ENCODE peak calls at places on chromosomes 3 and 15, in eight cellular contexts. Y is myocyte, P is tibial artery, S is colonic mucosa, U is lower lobe of right lung, Z is lower leg skin, N is cardiac muscle cell, D is AG04449. Q is an unnamed sample.

GRCh38 chr15:61275901-61276300 is 46.8 kb upstream of the RORA start:
- DNase-seq in Y (no peak), P (no peak), S (no peak), U (no peak), Z (no peak), N (no peak), D (no peak), Q (no peak)

GRCh38 chr3:33954956-33955355 is 156.5 kb downstream of the PDCD6IP start:
- DNase-seq in Y (peak; percentile 21), P (no peak), S (no peak), U (no peak), Z (no peak), N (peak; percentile 35), D (no peak), Q (peak; percentile 46)

GRCh38 chr3:115146032-115146417 is 1.1 kb downstream of the ZBTB20 start:
- DNase-seq in Y (peak; percentile 74), P (peak; percentile 37), S (peak; percentile 56), U (no peak), Z (peak; percentile 50), N (peak; percentile 51), D (peak; percentile 31), Q (peak; percentile 65)

GRCh38 chr3:134066539-134067310 is 37.0 kb upstream of the SLCO2A1 start:
- DNase-seq in Y (no peak), P (no peak), S (peak; percentile 16), U (no peak), Z (no peak), N (no peak), D (no peak), Q (no peak)

GRCh38 chr15:40238481-40238926 is 359 bp upstream of the PAK6 start:
- DNase-seq in Y (no peak), P (no peak), S (no peak), U (no peak), Z (no peak), N (no peak), D (no peak), Q (no peak)

GRCh38 chr3:189236352-189236751 is 64.6 kb downstream of the TPRG1 start:
- DNase-seq in Y (no peak), P (no peak), S (no peak), U (no peak), Z (no peak), N (no peak), D (no peak), Q (no peak)

GRCh38 chr3:51686512-51687215 is 15.6 kb downstream of the TEX264 start:
- DNase-seq in Y (peak; percentile 96), P (peak; percentile 38), S (peak; percentile 41), U (peak; percentile 72), Z (peak; percentile 42), N (peak; percentile 45), D (no peak), Q (peak; percentile 74)

GRCh38 chr3:69806735-69807438 is 67.6 kb downstream of the MITF start:
- DNase-seq in Y (no peak), P (no peak), S (no peak), U (no peak), Z (no peak), N (no peak), D (peak; percentile 54), Q (no peak)

GRCh38 chr3:24451461-24452099 is 43.1 kb downstream of the THRB start:
- DNase-seq in Y (no peak), P (no peak), S (peak; percentile 83), U (no peak), Z (no peak), N (no peak), D (no peak), Q (no peak)

GRCh38 chr3:41369838-41370237 is 170.5 kb downstream of the CTNNB1 start:
- DNase-seq in Y (peak; percentile 50), P (no peak), S (no peak), U (no peak), Z (no peak), N (no peak), D (no peak), Q (no peak)

GRCh38 chr3:16109929-16110328 is 64.6 kb upstream of the GALNT15 start:
- DNase-seq in Y (no peak), P (no peak), S (no peak), U (no peak), Z (no peak), N (no peak), D (no peak), Q (no peak)

GRCh38 chr15:74215958-74216357 is 13.4 kb upstream of the STRA6 start:
- DNase-seq in Y (no peak), P (no peak), S (no peak), U (no peak), Z (no peak), N (no peak), D (no peak), Q (no peak)

GRCh38 chr3:13217736-13218540 is 144.7 kb upstream of the IQSEC1 start:
- DNase-seq in Y (no peak), P (no peak), S (no peak), U (no peak), Z (no peak), N (no peak), D (no peak), Q (no peak)

GRCh38 chr3:23809294-23809693 is 3.5 kb downstream of the UBE2E1 start:
- DNase-seq in Y (no peak), P (no peak), S (no peak), U (no peak), Z (no peak), N (no peak), D (no peak), Q (no peak)

GRCh38 chr3:66483006-66483928 is 17.6 kb downstream of the LRIG1 start:
- DNase-seq in Y (no peak), P (peak; percentile 89), S (peak; percentile 66), U (no peak), Z (no peak), N (no peak), D (no peak), Q (no peak)